ENCODE peak calls at places on chromosomes 11 and 22, in five cellular contexts. One of them, this sample, is unnamed.

GRCh38 chr11:115760528-115760837 is 256.3 kb upstream of the CADM1 start:
- DNase-seq in SK-N-SH: no peak
- DNase-seq in K562: no peak
- DNase-seq in HepG2: no peak
- DNase-seq in GM12878: no peak
- DNase-seq in this sample: no peak

GRCh38 chr11:48006301-48006992 is 26.1 kb downstream of the PTPRJ start:
- DNase-seq in SK-N-SH: no peak
- DNase-seq in HepG2: no peak
- DNase-seq in GM12878: peak; percentile 73
- DNase-seq in K562: peak; percentile 38
- DNase-seq in this sample: no peak

GRCh38 chr11:43396617-43397016 is 37.9 kb downstream of the TTC17 start:
- DNase-seq in GM12878: no peak
- DNase-seq in HepG2: no peak
- DNase-seq in K562: no peak
- DNase-seq in SK-N-SH: no peak
- DNase-seq in this sample: no peak

GRCh38 chr11:36532908-36533601 is 23.0 kb upstream of the TRAF6 start:
- DNase-seq in HepG2: no peak
- DNase-seq in K562: no peak
- DNase-seq in GM12878: no peak
- DNase-seq in SK-N-SH: peak; percentile 51
- DNase-seq in this sample: no peak

GRCh38 chr11:64444838-64445441 is 86.0 kb downstream of the RPS6KA4 start:
- DNase-seq in SK-N-SH: peak; percentile 38
- DNase-seq in GM12878: no peak
- DNase-seq in K562: peak; percentile 56
- DNase-seq in HepG2: no peak
- DNase-seq in this sample: peak; percentile 36

GRCh38 chr11:128888034-128888985 is 2.8 kb upstream of the KCNJ5 start:
- DNase-seq in K562: no peak
- DNase-seq in GM12878: no peak
- DNase-seq in HepG2: no peak
- DNase-seq in SK-N-SH: no peak
- DNase-seq in this sample: no peak

GRCh38 chr11:119026970-119027369 is 3.7 kb downstream of the SLC37A4 start:
- DNase-seq in SK-N-SH: no peak
- DNase-seq in GM12878: no peak
- DNase-seq in K562: no peak
- DNase-seq in HepG2: peak; percentile 59
- DNase-seq in this sample: no peak

GRCh38 chr11:123531325-123531724 is 101.3 kb downstream of the GRAMD1B start:
- DNase-seq in K562: no peak
- DNase-seq in SK-N-SH: no peak
- DNase-seq in GM12878: no peak
- DNase-seq in HepG2: no peak
- DNase-seq in this sample: no peak

GRCh38 chr11:74070713-74071506 is 62.0 kb upstream of the UCP3 start:
- DNase-seq in K562: peak; percentile 31
- DNase-seq in HepG2: no peak
- DNase-seq in SK-N-SH: no peak
- DNase-seq in GM12878: no peak
- DNase-seq in this sample: no peak

GRCh38 chr11:1877211-1878133 is 14.2 kb downstream of the PRR33 start:
- DNase-seq in K562: no peak
- DNase-seq in HepG2: peak; percentile 13
- DNase-seq in GM12878: no peak
- DNase-seq in SK-N-SH: peak; percentile 60
- DNase-seq in this sample: no peak

GRCh38 chr11:128471138-128471661 is 116.2 kb downstream of the ETS1 start:
- DNase-seq in SK-N-SH: no peak
- DNase-seq in GM12878: peak; percentile 79
- DNase-seq in HepG2: no peak
- DNase-seq in K562: no peak
- DNase-seq in this sample: no peak

GRCh38 chr11:130785376-130786110 is 130.7 kb downstream of the SNX19 start:
- DNase-seq in K562: no peak
- DNase-seq in SK-N-SH: no peak
- DNase-seq in HepG2: no peak
- DNase-seq in GM12878: no peak
- DNase-seq in this sample: no peak

GRCh38 chr11:36441610-36442208 is 68.4 kb downstream of the TRAF6 start:
- DNase-seq in GM12878: peak; percentile 17
- DNase-seq in HepG2: no peak
- DNase-seq in K562: no peak
- DNase-seq in SK-N-SH: no peak
- DNase-seq in this sample: no peak

GRCh38 chr11:125224391-125225015 is 60.0 kb downstream of the PKNOX2 start:
- DNase-seq in SK-N-SH: peak; percentile 60
- DNase-seq in K562: peak; percentile 14
- DNase-seq in GM12878: no peak
- DNase-seq in HepG2: peak; percentile 9
- DNase-seq in this sample: peak; percentile 50

GRCh38 chr11:83157755-83158473 is 983 bp downstream of the PCF11 start:
- DNase-seq in SK-N-SH: peak; percentile 47
- DNase-seq in GM12878: no peak
- DNase-seq in K562: peak; percentile 62
- DNase-seq in HepG2: peak; percentile 39
- DNase-seq in this sample: peak; percentile 41

GRCh38 chr22:21857501-21857914 is 9.9 kb downstream of the MAPK1 start:
- DNase-seq in GM12878: peak; percentile 45
- DNase-seq in SK-N-SH: no peak
- DNase-seq in HepG2: peak; percentile 97
- DNase-seq in K562: no peak
- DNase-seq in this sample: no peak

GRCh38 chr11:726278-726915 is 20.4 kb downstream of the EPS8L2 start:
- DNase-seq in K562: peak; percentile 95
- DNase-seq in SK-N-SH: peak; percentile 71
- DNase-seq in GM12878: no peak
- DNase-seq in HepG2: no peak
- DNase-seq in this sample: no peak

GRCh38 chr11:114058871-114059277 is 637 bp upstream of the ZBTB16 start:
- DNase-seq in GM12878: no peak
- DNase-seq in K562: no peak
- DNase-seq in HepG2: no peak
- DNase-seq in SK-N-SH: no peak
- DNase-seq in this sample: no peak

GRCh38 chr22:19180234-19180633 is 1.7 kb upstream of the SLC25A1 start:
- DNase-seq in SK-N-SH: no peak
- DNase-seq in GM12878: no peak
- DNase-seq in K562: no peak
- DNase-seq in HepG2: no peak
- DNase-seq in this sample: no peak

GRCh38 chr11:128802358-128802981 is 64.6 kb downstream of the KCNJ1 start:
- DNase-seq in K562: no peak
- DNase-seq in GM12878: no peak
- DNase-seq in SK-N-SH: peak; percentile 65
- DNase-seq in HepG2: no peak
- DNase-seq in this sample: peak; percentile 64

GRCh38 chr11:113643701-113644100 is 62.4 kb downstream of the TMPRSS5 start:
- DNase-seq in HepG2: no peak
- DNase-seq in SK-N-SH: no peak
- DNase-seq in GM12878: no peak
- DNase-seq in K562: no peak
- DNase-seq in this sample: no peak

GRCh38 chr22:20200411-20200810 is 49.6 kb upstream of the CCDC188 start:
- DNase-seq in K562: no peak
- DNase-seq in HepG2: no peak
- DNase-seq in GM12878: no peak
- DNase-seq in SK-N-SH: no peak
- DNase-seq in this sample: no peak

GRCh38 chr11:20158597-20159257 is 1.5 kb downstream of the DBX1 start:
- DNase-seq in GM12878: no peak
- DNase-seq in HepG2: peak; percentile 6
- DNase-seq in SK-N-SH: peak; percentile 33
- DNase-seq in K562: peak; percentile 45
- DNase-seq in this sample: peak; percentile 62

GRCh38 chr11:20156280-20156875 is 3.9 kb downstream of the DBX1 start:
- DNase-seq in K562: peak; percentile 23
- DNase-seq in GM12878: no peak
- DNase-seq in HepG2: no peak
- DNase-seq in SK-N-SH: peak; percentile 24
- DNase-seq in this sample: no peak

GRCh38 chr11:20155683-20156279 is 4.5 kb downstream of the DBX1 start:
- DNase-seq in HepG2: no peak
- DNase-seq in SK-N-SH: no peak
- DNase-seq in K562: no peak
- DNase-seq in GM12878: no peak
- DNase-seq in this sample: no peak

GRCh38 chr11:20157768-20158167 is 2.5 kb downstream of the DBX1 start:
- DNase-seq in K562: no peak
- DNase-seq in SK-N-SH: no peak
- DNase-seq in HepG2: no peak
- DNase-seq in GM12878: no peak
- DNase-seq in this sample: no peak

DNA sequence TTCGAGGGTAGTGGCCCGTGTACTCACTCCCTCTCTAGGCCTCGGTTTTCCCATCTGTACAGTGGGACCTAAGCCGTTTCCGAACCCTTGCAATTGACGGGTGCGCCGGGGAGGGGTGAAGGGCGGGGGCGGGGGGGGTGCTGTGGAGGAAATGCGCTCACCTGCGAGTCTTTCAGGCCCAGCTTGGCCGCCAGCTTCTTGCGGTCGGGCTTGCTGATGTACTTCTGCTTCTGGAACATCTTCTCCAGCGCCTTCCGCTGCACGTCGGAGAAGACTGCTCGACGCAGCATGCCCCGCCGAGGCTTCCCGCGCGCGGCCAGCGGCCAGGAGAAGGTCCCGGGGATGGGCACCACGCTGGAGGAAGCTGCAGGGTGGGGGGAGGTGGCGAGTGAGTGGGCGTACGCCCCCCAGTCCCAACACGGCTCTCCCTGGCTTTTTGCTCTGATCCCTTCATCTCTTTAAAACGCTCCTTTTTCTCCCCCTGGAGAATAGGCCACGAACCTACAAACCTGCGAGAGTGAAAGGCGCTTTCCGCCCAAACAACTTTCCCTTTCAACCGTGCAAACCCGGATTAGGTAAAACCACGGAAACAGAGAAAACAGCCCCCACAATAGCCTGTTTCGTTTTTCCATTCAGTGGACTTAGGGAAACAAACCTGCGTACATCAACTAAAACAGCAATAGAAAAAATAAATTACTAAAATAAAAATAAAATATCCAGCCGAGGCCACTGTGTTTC is 3.2 kb downstream of the DBX1 start:
- DNase-seq in K562: no peak
- DNase-seq in HepG2: no peak
- DNase-seq in GM12878: no peak
- DNase-seq in SK-N-SH: no peak
- DNase-seq in this sample: no peak
- TF ChIP-seq FOXM1 in K562: no peak
- TF ChIP-seq FOXM1 in HepG2: no peak
- TF ChIP-seq FOXM1 in GM12878: no peak
- TF ChIP-seq FOXM1 in SK-N-SH: no peak
- TF ChIP-seq FOXM1 in this sample: no peak

GRCh38 chr22:27238935-27239510 is 562.5 kb downstream of the MN1 start:
- DNase-seq in K562: peak; percentile 24
- DNase-seq in GM12878: no peak
- DNase-seq in SK-N-SH: peak; percentile 87
- DNase-seq in HepG2: no peak
- DNase-seq in this sample: no peak

GRCh38 chr22:27239520-27239919 is 562.0 kb downstream of the MN1 start:
- DNase-seq in K562: no peak
- DNase-seq in HepG2: no peak
- DNase-seq in GM12878: no peak
- DNase-seq in SK-N-SH: no peak
- DNase-seq in this sample: no peak

GRCh38 chr22:27241430-27242110 is 560.0 kb downstream of the MN1 start:
- DNase-seq in HepG2: no peak
- DNase-seq in K562: no peak
- DNase-seq in SK-N-SH: peak; percentile 74
- DNase-seq in GM12878: no peak
- DNase-seq in this sample: no peak

GRCh38 chr22:27242111-27242436 is 559.5 kb downstream of the MN1 start:
- DNase-seq in GM12878: no peak
- DNase-seq in K562: no peak
- DNase-seq in SK-N-SH: no peak
- DNase-seq in HepG2: no peak
- DNase-seq in this sample: no peak

DNA sequence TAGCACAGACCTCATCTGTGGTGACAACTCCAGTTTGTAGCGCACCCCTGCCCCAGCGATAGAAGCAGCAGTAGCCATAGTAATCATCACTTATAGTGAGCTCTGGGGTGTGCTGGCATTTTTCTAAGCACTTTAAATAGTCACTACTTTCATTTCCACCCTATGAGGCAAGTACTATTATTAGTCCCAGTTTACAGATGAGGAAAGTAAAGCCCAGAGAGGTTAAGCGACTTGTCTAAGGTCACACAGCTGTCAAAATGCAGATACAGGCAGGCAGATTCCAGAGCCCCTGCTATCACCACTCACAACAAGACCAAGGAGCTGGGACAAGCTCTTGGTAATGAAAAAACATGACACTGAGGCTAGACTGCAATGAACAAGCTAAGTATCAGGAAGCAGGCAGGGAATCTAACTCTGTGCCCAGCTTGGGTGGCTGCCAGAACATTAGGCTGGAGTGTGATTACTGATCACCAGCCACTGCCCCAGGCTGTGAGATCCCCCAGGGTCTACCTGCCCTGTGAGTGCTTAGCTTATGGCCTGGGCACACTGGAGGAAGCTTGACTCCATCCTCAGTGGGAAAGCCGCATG is 561.2 kb downstream of the MN1 start:
- DNase-seq in K562: no peak
- DNase-seq in SK-N-SH: no peak
- DNase-seq in GM12878: no peak
- DNase-seq in HepG2: no peak
- DNase-seq in this sample: no peak
- TF ChIP-seq FOXM1 in K562: no peak
- TF ChIP-seq FOXM1 in SK-N-SH: no peak
- TF ChIP-seq FOXM1 in GM12878: no peak
- TF ChIP-seq FOXM1 in HepG2: no peak
- TF ChIP-seq FOXM1 in this sample: no peak

GRCh38 chr22:46830001-46830715 is 67.7 kb downstream of the TBC1D22A start:
- DNase-seq in HepG2: no peak
- DNase-seq in K562: no peak
- DNase-seq in SK-N-SH: peak; percentile 61
- DNase-seq in GM12878: no peak
- DNase-seq in this sample: no peak
- TF ChIP-seq FOXM1 in HepG2: no peak
- TF ChIP-seq FOXM1 in K562: no peak
- TF ChIP-seq FOXM1 in SK-N-SH: no peak
- TF ChIP-seq FOXM1 in GM12878: no peak
- TF ChIP-seq FOXM1 in this sample: no peak

DNA sequence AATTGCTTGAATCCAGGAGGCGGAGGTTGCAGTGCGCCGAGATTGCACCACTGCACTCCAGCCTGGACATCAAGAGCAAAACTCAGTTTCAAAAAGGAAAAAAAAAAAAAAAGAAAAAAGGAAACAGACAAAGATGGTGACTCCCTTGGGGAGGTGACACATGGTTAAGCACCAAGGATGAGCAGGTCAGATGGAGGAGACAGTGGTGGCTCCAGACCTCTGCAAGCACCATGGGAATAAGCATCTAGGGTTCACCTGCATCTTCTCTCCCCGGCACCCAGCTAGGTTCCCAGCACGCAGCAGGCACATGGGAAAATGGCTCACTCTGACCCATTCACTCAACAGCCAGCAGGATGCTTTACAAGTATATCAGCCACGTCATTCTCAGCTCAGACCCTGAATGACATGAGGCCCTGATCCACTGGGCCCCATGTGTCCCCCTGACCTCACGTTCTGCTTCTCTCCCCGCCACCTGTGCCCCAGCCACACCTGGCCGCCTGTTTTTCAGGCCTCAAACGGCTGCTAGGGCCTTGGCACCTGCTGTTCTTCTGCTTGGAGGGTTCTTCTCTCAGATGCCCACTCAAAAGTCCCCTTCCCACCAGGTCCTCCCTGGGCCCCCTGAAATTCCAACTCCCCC is 24.2 kb downstream of the A4GALT start:
- DNase-seq in HepG2: no peak
- DNase-seq in K562: no peak
- DNase-seq in GM12878: no peak
- DNase-seq in SK-N-SH: no peak
- DNase-seq in this sample: no peak
- TF ChIP-seq FOXM1 in HepG2: no peak
- TF ChIP-seq FOXM1 in K562: no peak
- TF ChIP-seq FOXM1 in GM12878: no peak
- TF ChIP-seq FOXM1 in SK-N-SH: no peak
- TF ChIP-seq FOXM1 in this sample: no peak